ENCODE peak calls at places on chromosome 3, in eight cellular contexts. One of them, this sample, is unnamed.

GRCh38 chr3:112627419-112627818 is 13.5 kb downstream of the CCDC80 start:
- DNase-seq in dorsolateral prefrontal cortex: no peak
- DNase-seq in CD8-positive, alpha-beta T cell: no peak
- DNase-seq in PC-3: no peak
- DNase-seq in neural progenitor cell: no peak
- DNase-seq in adrenal gland: peak
- DNase-seq in AG04450: no peak
- DNase-seq in brain microvascular endothelial cell: no peak
- DNase-seq in this sample: no peak

GRCh38 chr3:189419022-189419421 is 212.2 kb upstream of the TP63 start:
- DNase-seq in adrenal gland: no peak
- DNase-seq in neural progenitor cell: no peak
- DNase-seq in PC-3: no peak
- DNase-seq in brain microvascular endothelial cell: no peak
- DNase-seq in CD8-positive, alpha-beta T cell: no peak
- DNase-seq in AG04450: no peak
- DNase-seq in dorsolateral prefrontal cortex: no peak
- DNase-seq in this sample: no peak

GRCh38 chr3:64266065-64266874 is 41.0 kb upstream of the PRICKLE2 start:
- DNase-seq in PC-3: peak
- DNase-seq in AG04450: peak
- DNase-seq in dorsolateral prefrontal cortex: no peak
- DNase-seq in brain microvascular endothelial cell: peak
- DNase-seq in adrenal gland: peak
- DNase-seq in neural progenitor cell: no peak
- DNase-seq in CD8-positive, alpha-beta T cell: no peak
- DNase-seq in this sample: peak

GRCh38 chr3:81592101-81592500 is 169.3 kb downstream of the GBE1 start:
- DNase-seq in neural progenitor cell: no peak
- DNase-seq in AG04450: peak
- DNase-seq in brain microvascular endothelial cell: no peak
- DNase-seq in CD8-positive, alpha-beta T cell: no peak
- DNase-seq in dorsolateral prefrontal cortex: no peak
- DNase-seq in PC-3: peak
- DNase-seq in adrenal gland: no peak
- DNase-seq in this sample: no peak

GRCh38 chr3:190429681-190430080 is 20.0 kb downstream of the TMEM207 start:
- DNase-seq in AG04450: no peak
- DNase-seq in neural progenitor cell: no peak
- DNase-seq in PC-3: no peak
- DNase-seq in adrenal gland: no peak
- DNase-seq in CD8-positive, alpha-beta T cell: no peak
- DNase-seq in dorsolateral prefrontal cortex: no peak
- DNase-seq in brain microvascular endothelial cell: peak
- DNase-seq in this sample: no peak

GRCh38 chr3:57100046-57100695 is 39.7 kb downstream of the SPATA12 start:
- DNase-seq in CD8-positive, alpha-beta T cell: peak
- DNase-seq in neural progenitor cell: peak
- DNase-seq in adrenal gland: peak
- DNase-seq in brain microvascular endothelial cell: peak
- DNase-seq in dorsolateral prefrontal cortex: peak
- DNase-seq in AG04450: peak
- DNase-seq in PC-3: peak
- DNase-seq in this sample: peak

GRCh38 chr3:194375473-194375872 is 5.9 kb upstream of the LRRC15 start:
- DNase-seq in adrenal gland: no peak
- DNase-seq in CD8-positive, alpha-beta T cell: no peak
- DNase-seq in neural progenitor cell: peak
- DNase-seq in AG04450: no peak
- DNase-seq in brain microvascular endothelial cell: no peak
- DNase-seq in dorsolateral prefrontal cortex: no peak
- DNase-seq in PC-3: peak
- DNase-seq in this sample: no peak

GRCh38 chr3:18425641-18426403 is 683 bp upstream of the SATB1 start:
- DNase-seq in dorsolateral prefrontal cortex: no peak
- DNase-seq in PC-3: peak
- DNase-seq in CD8-positive, alpha-beta T cell: peak
- DNase-seq in neural progenitor cell: peak
- DNase-seq in adrenal gland: no peak
- DNase-seq in AG04450: no peak
- DNase-seq in brain microvascular endothelial cell: no peak
- DNase-seq in this sample: no peak

GRCh38 chr3:177833392-177833791 is 636.1 kb upstream of the TBL1XR1 start:
- DNase-seq in adrenal gland: no peak
- DNase-seq in brain microvascular endothelial cell: no peak
- DNase-seq in neural progenitor cell: no peak
- DNase-seq in CD8-positive, alpha-beta T cell: no peak
- DNase-seq in PC-3: no peak
- DNase-seq in AG04450: no peak
- DNase-seq in dorsolateral prefrontal cortex: no peak
- DNase-seq in this sample: no peak

GRCh38 chr3:23959147-23959900 is 14.2 kb downstream of the NR1D2 start:
- DNase-seq in neural progenitor cell: no peak
- DNase-seq in brain microvascular endothelial cell: peak
- DNase-seq in PC-3: peak
- DNase-seq in adrenal gland: no peak
- DNase-seq in CD8-positive, alpha-beta T cell: no peak
- DNase-seq in dorsolateral prefrontal cortex: no peak
- DNase-seq in AG04450: peak
- DNase-seq in this sample: peak

GRCh38 chr3:144643778-144644191 is 672.2 kb downstream of the DIPK2A start:
- DNase-seq in CD8-positive, alpha-beta T cell: no peak
- DNase-seq in dorsolateral prefrontal cortex: peak
- DNase-seq in neural progenitor cell: peak
- DNase-seq in brain microvascular endothelial cell: peak
- DNase-seq in AG04450: peak
- DNase-seq in PC-3: no peak
- DNase-seq in adrenal gland: no peak
- DNase-seq in this sample: no peak

GRCh38 chr3:129622418-129622872 is 16.0 kb upstream of the PLXND1 start:
- DNase-seq in AG04450: no peak
- DNase-seq in CD8-positive, alpha-beta T cell: no peak
- DNase-seq in brain microvascular endothelial cell: no peak
- DNase-seq in neural progenitor cell: no peak
- DNase-seq in adrenal gland: no peak
- DNase-seq in dorsolateral prefrontal cortex: no peak
- DNase-seq in PC-3: no peak
- DNase-seq in this sample: no peak

GRCh38 chr3:5078151-5078550 is 43.9 kb upstream of the ARL8B start:
- DNase-seq in PC-3: peak
- DNase-seq in dorsolateral prefrontal cortex: no peak
- DNase-seq in AG04450: peak
- DNase-seq in brain microvascular endothelial cell: no peak
- DNase-seq in CD8-positive, alpha-beta T cell: no peak
- DNase-seq in neural progenitor cell: no peak
- DNase-seq in adrenal gland: no peak
- DNase-seq in this sample: peak

GRCh38 chr3:128338536-128339400 is 127.9 kb downstream of the DNAJB8 start:
- DNase-seq in adrenal gland: no peak
- DNase-seq in neural progenitor cell: no peak
- DNase-seq in CD8-positive, alpha-beta T cell: no peak
- DNase-seq in brain microvascular endothelial cell: no peak
- DNase-seq in PC-3: no peak
- DNase-seq in AG04450: no peak
- DNase-seq in dorsolateral prefrontal cortex: no peak
- DNase-seq in this sample: no peak

GRCh38 chr3:189267981-189268613 is 96.3 kb downstream of the TPRG1 start:
- DNase-seq in AG04450: no peak
- DNase-seq in dorsolateral prefrontal cortex: no peak
- DNase-seq in CD8-positive, alpha-beta T cell: no peak
- DNase-seq in neural progenitor cell: peak
- DNase-seq in PC-3: peak
- DNase-seq in adrenal gland: no peak
- DNase-seq in brain microvascular endothelial cell: no peak
- DNase-seq in this sample: peak

GRCh38 chr3:153210660-153211059 is 48.6 kb downstream of the RAP2B start:
- DNase-seq in PC-3: no peak
- DNase-seq in CD8-positive, alpha-beta T cell: no peak
- DNase-seq in brain microvascular endothelial cell: no peak
- DNase-seq in dorsolateral prefrontal cortex: no peak
- DNase-seq in AG04450: no peak
- DNase-seq in neural progenitor cell: peak
- DNase-seq in adrenal gland: no peak
- DNase-seq in this sample: no peak

GRCh38 chr3:153209596-153209995 is 47.6 kb downstream of the RAP2B start:
- DNase-seq in AG04450: no peak
- DNase-seq in PC-3: peak
- DNase-seq in dorsolateral prefrontal cortex: no peak
- DNase-seq in adrenal gland: peak
- DNase-seq in neural progenitor cell: peak
- DNase-seq in brain microvascular endothelial cell: peak
- DNase-seq in CD8-positive, alpha-beta T cell: no peak
- DNase-seq in this sample: no peak

GRCh38 chr3:153215971-153216370 is 53.9 kb downstream of the RAP2B start:
- DNase-seq in adrenal gland: no peak
- DNase-seq in dorsolateral prefrontal cortex: no peak
- DNase-seq in PC-3: no peak
- DNase-seq in CD8-positive, alpha-beta T cell: no peak
- DNase-seq in AG04450: no peak
- DNase-seq in neural progenitor cell: no peak
- DNase-seq in brain microvascular endothelial cell: no peak
- DNase-seq in this sample: no peak

GRCh38 chr3:153215497-153215896 is 53.5 kb downstream of the RAP2B start:
- DNase-seq in neural progenitor cell: no peak
- DNase-seq in PC-3: no peak
- DNase-seq in brain microvascular endothelial cell: no peak
- DNase-seq in adrenal gland: no peak
- DNase-seq in AG04450: no peak
- DNase-seq in dorsolateral prefrontal cortex: no peak
- DNase-seq in CD8-positive, alpha-beta T cell: no peak
- DNase-seq in this sample: no peak

GRCh38 chr3:153210116-153210515 is 48.1 kb downstream of the RAP2B start:
- DNase-seq in neural progenitor cell: peak
- DNase-seq in PC-3: no peak
- DNase-seq in brain microvascular endothelial cell: no peak
- DNase-seq in adrenal gland: no peak
- DNase-seq in dorsolateral prefrontal cortex: no peak
- DNase-seq in AG04450: no peak
- DNase-seq in CD8-positive, alpha-beta T cell: no peak
- DNase-seq in this sample: no peak
- TF ChIP-seq CTCF in neural progenitor cell: no peak
- TF ChIP-seq CTCF in PC-3: peak
- TF ChIP-seq CTCF in brain microvascular endothelial cell: no peak
- TF ChIP-seq CTCF in adrenal gland: no peak
- TF ChIP-seq CTCF in dorsolateral prefrontal cortex: peak
- TF ChIP-seq CTCF in AG04450: no peak
- TF ChIP-seq CTCF in CD8-positive, alpha-beta T cell: peak
- TF ChIP-seq CTCF in this sample: no peak

GRCh38 chr3:52469001-52469400 is 13.6 kb downstream of the NISCH start:
- DNase-seq in neural progenitor cell: no peak
- DNase-seq in PC-3: no peak
- DNase-seq in dorsolateral prefrontal cortex: no peak
- DNase-seq in CD8-positive, alpha-beta T cell: no peak
- DNase-seq in adrenal gland: no peak
- DNase-seq in brain microvascular endothelial cell: no peak
- DNase-seq in AG04450: no peak
- DNase-seq in this sample: peak
- H3K4me3 ChIP-seq in neural progenitor cell: no peak
- H3K4me3 ChIP-seq in PC-3: no peak
- H3K4me3 ChIP-seq in dorsolateral prefrontal cortex: no peak
- H3K4me3 ChIP-seq in CD8-positive, alpha-beta T cell: no peak
- H3K4me3 ChIP-seq in adrenal gland: no peak
- H3K4me3 ChIP-seq in brain microvascular endothelial cell: no peak
- H3K4me3 ChIP-seq in AG04450: no peak
- H3K4me3 ChIP-seq in this sample: no peak

DNA sequence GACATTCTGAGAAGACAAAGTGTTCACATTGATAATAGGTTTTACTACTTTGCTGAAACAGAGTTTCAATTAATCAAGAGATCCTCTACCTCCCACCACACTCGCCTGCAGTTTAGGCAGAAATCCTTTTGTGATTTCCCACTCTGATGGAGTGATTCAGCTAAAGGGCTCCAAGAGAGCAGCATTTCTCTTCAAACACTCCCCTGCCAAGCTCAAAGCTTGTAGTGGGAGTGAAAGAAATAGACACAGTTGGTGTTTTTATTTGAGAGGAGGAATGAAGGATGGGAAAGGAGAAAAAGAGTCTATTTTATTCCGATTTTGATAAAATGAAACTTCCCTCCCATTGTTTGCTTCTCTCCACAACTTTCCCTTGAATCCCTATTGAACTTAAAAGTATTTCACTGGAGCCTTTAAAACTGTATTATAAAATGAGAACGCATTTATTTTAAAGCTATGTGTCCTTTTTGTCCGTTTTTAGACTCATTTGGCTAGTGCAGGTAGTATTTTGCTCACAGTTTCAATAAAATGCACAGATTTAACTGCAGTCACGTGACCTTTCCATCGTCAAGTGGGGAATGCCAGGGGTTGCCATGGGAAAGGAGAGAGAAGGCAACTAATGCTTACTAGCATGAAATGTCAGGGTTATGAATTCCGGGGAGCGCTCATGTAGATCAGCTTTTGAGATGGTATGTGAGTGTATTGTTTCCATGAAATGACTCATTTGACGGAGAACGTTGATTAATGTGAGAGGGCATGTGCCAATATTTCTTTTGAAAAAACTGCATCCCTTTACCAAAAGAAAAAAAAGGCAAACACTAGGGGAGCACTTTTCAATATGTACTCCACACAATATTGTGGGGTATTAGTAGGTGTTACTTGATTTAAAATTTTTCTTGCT is 7.7 kb upstream of the OSBPL11 start:
- DNase-seq in AG04450: no peak
- DNase-seq in dorsolateral prefrontal cortex: no peak
- DNase-seq in adrenal gland: peak
- DNase-seq in brain microvascular endothelial cell: peak
- DNase-seq in PC-3: peak
- DNase-seq in neural progenitor cell: peak
- DNase-seq in CD8-positive, alpha-beta T cell: no peak
- DNase-seq in this sample: no peak
- TF ChIP-seq CTCF in AG04450: no peak
- TF ChIP-seq CTCF in dorsolateral prefrontal cortex: peak
- TF ChIP-seq CTCF in adrenal gland: peak
- TF ChIP-seq CTCF in brain microvascular endothelial cell: no peak
- TF ChIP-seq CTCF in PC-3: no peak
- TF ChIP-seq CTCF in neural progenitor cell: peak
- TF ChIP-seq CTCF in CD8-positive, alpha-beta T cell: no peak
- TF ChIP-seq CTCF in this sample: no peak

GRCh38 chr3:147812186-147812911 is 403.2 kb downstream of the ZIC1 start:
- DNase-seq in adrenal gland: no peak
- DNase-seq in dorsolateral prefrontal cortex: no peak
- DNase-seq in AG04450: no peak
- DNase-seq in neural progenitor cell: no peak
- DNase-seq in PC-3: no peak
- DNase-seq in brain microvascular endothelial cell: no peak
- DNase-seq in CD8-positive, alpha-beta T cell: no peak
- DNase-seq in this sample: no peak

GRCh38 chr3:147813256-147813655 is 404.1 kb downstream of the ZIC1 start:
- DNase-seq in neural progenitor cell: no peak
- DNase-seq in AG04450: no peak
- DNase-seq in brain microvascular endothelial cell: no peak
- DNase-seq in adrenal gland: no peak
- DNase-seq in CD8-positive, alpha-beta T cell: no peak
- DNase-seq in dorsolateral prefrontal cortex: no peak
- DNase-seq in PC-3: no peak
- DNase-seq in this sample: no peak

DNA sequence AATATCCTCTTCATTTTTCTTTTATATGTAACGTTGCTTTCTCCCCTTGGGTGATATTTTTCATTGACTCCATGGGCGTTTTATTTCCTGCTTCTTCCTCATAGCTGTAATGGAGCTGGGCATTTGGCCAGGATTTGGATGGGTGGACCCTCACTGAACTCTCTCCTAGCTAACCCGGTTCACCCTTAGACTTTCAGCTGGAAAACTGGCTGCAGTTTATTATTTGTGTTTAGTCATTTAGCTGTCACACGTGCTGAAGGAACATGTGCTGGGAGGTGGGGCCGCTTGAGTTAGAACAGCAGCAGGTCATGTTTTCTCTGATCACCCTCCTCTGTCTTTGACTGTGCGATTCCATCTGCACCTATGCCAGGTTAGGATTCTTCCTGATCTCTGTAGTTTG is 407.6 kb downstream of the ZIC1 start:
- DNase-seq in dorsolateral prefrontal cortex: no peak
- DNase-seq in adrenal gland: peak
- DNase-seq in PC-3: peak
- DNase-seq in neural progenitor cell: no peak
- DNase-seq in CD8-positive, alpha-beta T cell: no peak
- DNase-seq in brain microvascular endothelial cell: peak
- DNase-seq in AG04450: no peak
- DNase-seq in this sample: no peak
- H3K4me3 ChIP-seq in dorsolateral prefrontal cortex: no peak
- H3K4me3 ChIP-seq in adrenal gland: no peak
- H3K4me3 ChIP-seq in PC-3: no peak
- H3K4me3 ChIP-seq in neural progenitor cell: no peak
- H3K4me3 ChIP-seq in CD8-positive, alpha-beta T cell: no peak
- H3K4me3 ChIP-seq in brain microvascular endothelial cell: no peak
- H3K4me3 ChIP-seq in AG04450: no peak
- H3K4me3 ChIP-seq in this sample: no peak

This sample was measured in LNCaP clone FGC.